ENCODE peak calls at places on chromosomes 5 and 9, in four cellular contexts. J is fibroblast of mammary gland, D is suprapubic skin, B is endothelial cell. Y is an unnamed sample.
A peak's percentile ranks its signal among the peaks of the same experiment; 100 is the strongest.

GRCh38 chr5:56854920-56855319 is 39.6 kb downstream of the MAP3K1 start:
- DNase-seq in D (no peak), B (no peak), J (no peak), Y (no peak)

GRCh38 chr5:180194410-180195345 is 14.3 kb downstream of the RASGEF1C start:
- DNase-seq in D (peak; percentile 30), B (no peak), J (no peak), Y (no peak)

GRCh38 chr5:170861855-170862766 is at the start of gene RANBP17:
- DNase-seq in D (peak; percentile 60), B (peak; percentile 77), J (peak; percentile 62), Y (peak; percentile 92)

GRCh38 chr5:93571111-93571977 is 9.7 kb downstream of the NR2F1-AS1 start:
- DNase-seq in D (no peak), B (no peak), J (no peak), Y (no peak)

GRCh38 chr9:37104183-37104889 is 16.0 kb upstream of the ZCCHC7 start:
- DNase-seq in B (no peak), J (peak; percentile 90), D (no peak), Y (no peak)

GRCh38 chr9:71036501-71036900 is 84.9 kb downstream of the TRPM3 start:
- DNase-seq in D (no peak), J (peak; percentile 45), B (no peak), Y (peak; percentile 2)

GRCh38 chr9:14722391-14723035 is at the start of gene CER1:
- DNase-seq in J (no peak), B (no peak), D (no peak), Y (no peak)

GRCh38 chr5:44708611-44709010 is 100.1 kb upstream of the MRPS30 start:
- DNase-seq in B (no peak), J (no peak), D (no peak), Y (no peak)

GRCh38 chr9:124685217-124685616 is 85.9 kb downstream of the NR6A1 start:
- DNase-seq in J (no peak), B (no peak), D (no peak), Y (no peak)

GRCh38 chr5:167899490-167899889 is 392.0 kb upstream of the WWC1 start:
- DNase-seq in J (peak; percentile 63), D (no peak), B (no peak), Y (peak; percentile 6)

GRCh38 chr9:86700601-86701000 is 246.7 kb downstream of the GAS1 start:
- DNase-seq in B (no peak), J (peak; percentile 50), D (peak; percentile 70), Y (no peak)

GRCh38 chr9:6047020-6047419 is 31.6 kb upstream of the RANBP6 start:
- DNase-seq in D (no peak), B (no peak), J (no peak), Y (no peak)

GRCh38 chr9:93161801-93162635 is 21.9 kb upstream of the WNK2 start:
- DNase-seq in D (no peak), B (no peak), J (no peak), Y (no peak)

GRCh38 chr9:81456431-81456970 is 232.8 kb downstream of the TLE1 start:
- DNase-seq in J (peak; percentile 24), D (no peak), B (no peak), Y (no peak)

GRCh38 chr5:77797133-77797532 is 21.0 kb upstream of the TBCA start:
- DNase-seq in B (no peak), J (no peak), D (no peak), Y (no peak)

GRCh38 chr5:173757817-173758216 is 130.3 kb upstream of the CPEB4 start:
- DNase-seq in J (no peak), B (no peak), D (no peak), Y (no peak)

GRCh38 chr5:144191461-144191860 is 20.8 kb downstream of the KCTD16 start:
- DNase-seq in B (no peak), D (no peak), J (no peak), Y (no peak)

GRCh38 chr9:38434833-38435232 is 10.6 kb upstream of the IGFBPL1 start:
- DNase-seq in D (no peak), J (no peak), B (no peak), Y (peak; percentile 17)

GRCh38 chr9:486156-486555 is 271.5 kb downstream of the DOCK8 start:
- DNase-seq in J (no peak), D (no peak), B (no peak), Y (no peak)

GRCh38 chr5:103993028-103993427 is 430.4 kb upstream of the NUDT12 start:
- DNase-seq in B (no peak), D (no peak), J (no peak), Y (no peak)

GRCh38 chr5:139185589-139185988 is 12.6 kb downstream of the SIL1 start:
- DNase-seq in B (no peak), D (no peak), J (no peak), Y (no peak)

GRCh38 chr5:143041461-143041860 is 271.3 kb downstream of the ARHGAP26 start:
- DNase-seq in B (no peak), D (no peak), J (no peak), Y (no peak)

GRCh38 chr9:128159073-128159783 is 837 bp upstream of the BBLN start:
- DNase-seq in J (no peak), B (no peak), D (peak; percentile 62), Y (no peak)

GRCh38 chr5:93099902-93100347 is 481.1 kb downstream of the NR2F1-AS1 start:
- DNase-seq in J (no peak), B (no peak), D (no peak), Y (no peak)

GRCh38 chr9:92764381-92764987 is at the start of gene BICD2:
- DNase-seq in D (no peak), B (peak; percentile 14), J (no peak), Y (no peak)

DNA sequence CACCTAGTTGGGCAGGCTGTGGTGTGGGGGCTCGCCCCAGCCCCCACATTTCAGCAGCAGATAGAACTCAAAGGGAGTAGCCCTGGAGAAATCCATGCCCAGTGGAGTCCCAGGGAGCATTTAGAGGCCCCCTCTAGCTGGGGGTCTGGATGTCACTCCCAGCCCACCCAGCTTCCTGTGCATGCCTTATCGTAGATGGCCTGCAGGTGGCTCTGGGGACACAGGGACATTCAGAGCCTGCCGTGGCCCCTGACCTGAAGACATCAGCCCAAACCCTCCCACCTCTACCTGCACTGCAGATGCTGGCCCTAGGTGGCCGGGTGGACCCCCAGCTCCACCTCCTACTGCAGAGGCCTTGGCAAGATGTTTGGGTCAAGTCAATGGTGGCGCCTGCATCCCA is 49.0 kb upstream of the LMX1B start:
- DNase-seq in B (no peak), J (no peak), D (no peak), Y (no peak)
- TF ChIP-seq CTCF in B (peak; percentile 28), J (no peak), D (no peak), Y (no peak)

DNA sequence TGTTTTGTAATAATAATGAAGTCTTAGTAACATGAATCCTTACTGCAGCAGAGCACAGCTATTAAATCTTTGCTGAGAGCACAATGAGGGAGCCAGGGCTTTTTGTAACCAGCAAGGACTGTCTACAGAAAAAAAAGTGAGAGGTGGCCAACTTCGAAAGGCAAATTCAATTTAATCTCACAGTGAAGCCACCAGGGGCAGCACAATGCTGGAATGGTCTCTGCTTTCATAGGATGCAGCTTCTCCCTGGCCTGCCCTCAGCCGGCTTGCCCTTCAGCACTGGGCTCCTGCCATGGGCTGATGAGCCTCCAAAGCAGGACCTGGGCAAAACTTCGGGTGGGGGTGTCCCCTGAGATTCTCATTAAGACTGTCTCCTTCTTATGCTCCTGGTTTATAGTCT is 134.3 kb downstream of the GNAQ start:
- DNase-seq in J (no peak), D (no peak), B (no peak), Y (no peak)
- TF ChIP-seq CTCF in J (peak; percentile 30), D (no peak), B (peak; percentile 44), Y (no peak)

GRCh38 chr5:154933537-154933936 is 4.5 kb downstream of the GEMIN5 start:
- DNase-seq in D (no peak), B (no peak), J (no peak), Y (no peak)
- TF ChIP-seq CTCF in D (no peak), B (no peak), J (no peak), Y (no peak)

DNA sequence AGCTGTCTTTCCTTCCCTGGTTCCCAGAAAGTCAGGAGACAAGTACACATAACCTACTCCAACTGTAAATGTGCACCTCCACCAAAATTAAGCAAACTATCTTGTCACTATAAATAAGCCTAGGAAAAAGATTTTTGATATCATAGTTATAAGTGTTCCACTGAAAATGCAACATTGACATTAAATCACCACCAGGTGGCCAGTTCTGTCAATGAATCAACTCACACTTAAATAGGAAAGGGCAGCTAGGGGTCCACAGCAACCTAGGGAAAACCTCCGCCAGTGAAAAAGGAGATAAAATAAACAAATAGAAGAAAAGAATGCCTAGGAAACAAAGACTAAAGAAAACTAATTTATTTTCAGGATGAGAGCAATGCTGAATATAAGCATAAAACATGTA is 243.0 kb upstream of the PTPRD start:
- DNase-seq in J (peak; percentile 15), D (no peak), B (peak; percentile 17), Y (no peak)
- TF ChIP-seq CTCF in J (peak; percentile 33), D (no peak), B (peak; percentile 81), Y (no peak)

GRCh38 chr5:87899109-87900100 is 369.2 kb downstream of the TMEM161B start:
- DNase-seq in D (peak; percentile 52), B (peak; percentile 23), J (peak; percentile 42), Y (no peak)
- TF ChIP-seq CTCF in D (no peak), B (no peak), J (no peak), Y (no peak)

GRCh38 chr5:150653145-150653761 is 7.8 kb upstream of the MYOZ3 start:
- DNase-seq in J (peak; percentile 64), D (no peak), B (no peak), Y (no peak)
- TF ChIP-seq CTCF in J (peak; percentile 49), D (no peak), B (no peak), Y (no peak)

GRCh38 chr5:145984072-145984471 is 47.7 kb downstream of the SH3RF2 start:
- DNase-seq in D (no peak), J (no peak), B (no peak), Y (no peak)
- TF ChIP-seq CTCF in D (no peak), J (no peak), B (no peak), Y (no peak)